ENCODE peak calls at places on chromosomes 3 and 15, in ten cellular contexts. C is cardiac muscle cell, Y is sigmoid colon, B is HepG2, M is endodermal cell, K is kidney, F is stomach, Z is left lung, L is IMR-90, X is neural progenitor cell. I is an unnamed sample.

GRCh38 chr15:38164507-38164906 is 88.1 kb upstream of the SPRED1 start:
- DNase-seq in C (no peak), Y (no peak), B (no peak), M (peak; percentile 44), K (no peak), F (no peak), Z (no peak), L (no peak), X (peak; percentile 10), I (no peak)

GRCh38 chr15:86163771-86164170 is 84.1 kb downstream of the AGBL1 start:
- DNase-seq in C (no peak), Y (peak; percentile 67), B (no peak), M (no peak), K (no peak), F (no peak), Z (no peak), L (no peak), X (no peak), I (no peak)

GRCh38 chr3:99256788-99257187 is 355.3 kb upstream of the DCBLD2 start:
- DNase-seq in C (no peak), Y (no peak), B (no peak), M (no peak), K (no peak), F (no peak), Z (no peak), L (no peak), X (no peak), I (no peak)

GRCh38 chr15:85780586-85780985 is 14.1 kb downstream of the KLHL25 start:
- DNase-seq in C (no peak), Y (no peak), B (no peak), M (no peak), K (no peak), F (no peak), Z (no peak), L (no peak), X (no peak), I (no peak)

GRCh38 chr3:143716731-143717130 is 131.5 kb downstream of the SLC9A9 start:
- DNase-seq in C (no peak), Y (no peak), B (no peak), M (no peak), K (no peak), F (no peak), Z (no peak), L (no peak), X (no peak), I (no peak)

GRCh38 chr3:12750223-12750622 is 8.8 kb downstream of the TMEM40 start:
- DNase-seq in C (peak; percentile 89), Y (no peak), B (peak; percentile 31), M (no peak), K (no peak), F (peak; percentile 72), Z (peak; percentile 51), L (peak; percentile 86), X (no peak), I (peak; percentile 55)

GRCh38 chr15:90603893-90604292 is 74.2 kb downstream of the CRTC3 start:
- DNase-seq in C (peak; percentile 46), Y (no peak), B (no peak), M (peak; percentile 53), K (no peak), F (peak; percentile 41), Z (peak; percentile 48), L (no peak), X (no peak), I (peak; percentile 51)

GRCh38 chr3:186217820-186218164 is 108.9 kb upstream of the ETV5 start:
- DNase-seq in C (no peak), Y (no peak), B (peak; percentile 76), M (no peak), K (no peak), F (no peak), Z (no peak), L (no peak), X (no peak), I (no peak)

GRCh38 chr3:51963951-51964451 is 3.3 kb downstream of the PCBP4 start:
- DNase-seq in C (no peak), Y (no peak), B (no peak), M (peak; percentile 52), K (no peak), F (no peak), Z (no peak), L (no peak), X (peak; percentile 92), I (no peak)

GRCh38 chr3:48130321-48130881 is 57.8 kb downstream of the CDC25A start:
- DNase-seq in C (peak; percentile 95), Y (peak; percentile 85), B (no peak), M (no peak), K (peak; percentile 96), F (peak; percentile 29), Z (peak; percentile 79), L (peak; percentile 96), X (no peak), I (peak; percentile 86)

GRCh38 chr3:157199841-157200240 is 39.9 kb upstream of the CCNL1 start:
- DNase-seq in C (peak; percentile 49), Y (no peak), B (no peak), M (no peak), K (no peak), F (no peak), Z (no peak), L (peak; percentile 21), X (no peak), I (no peak)

GRCh38 chr15:80669599-80670273 is 25.4 kb upstream of the ABHD17C start:
- DNase-seq in C (no peak), Y (no peak), B (no peak), M (no peak), K (no peak), F (no peak), Z (no peak), L (peak; percentile 70), X (no peak), I (no peak)

DNA sequence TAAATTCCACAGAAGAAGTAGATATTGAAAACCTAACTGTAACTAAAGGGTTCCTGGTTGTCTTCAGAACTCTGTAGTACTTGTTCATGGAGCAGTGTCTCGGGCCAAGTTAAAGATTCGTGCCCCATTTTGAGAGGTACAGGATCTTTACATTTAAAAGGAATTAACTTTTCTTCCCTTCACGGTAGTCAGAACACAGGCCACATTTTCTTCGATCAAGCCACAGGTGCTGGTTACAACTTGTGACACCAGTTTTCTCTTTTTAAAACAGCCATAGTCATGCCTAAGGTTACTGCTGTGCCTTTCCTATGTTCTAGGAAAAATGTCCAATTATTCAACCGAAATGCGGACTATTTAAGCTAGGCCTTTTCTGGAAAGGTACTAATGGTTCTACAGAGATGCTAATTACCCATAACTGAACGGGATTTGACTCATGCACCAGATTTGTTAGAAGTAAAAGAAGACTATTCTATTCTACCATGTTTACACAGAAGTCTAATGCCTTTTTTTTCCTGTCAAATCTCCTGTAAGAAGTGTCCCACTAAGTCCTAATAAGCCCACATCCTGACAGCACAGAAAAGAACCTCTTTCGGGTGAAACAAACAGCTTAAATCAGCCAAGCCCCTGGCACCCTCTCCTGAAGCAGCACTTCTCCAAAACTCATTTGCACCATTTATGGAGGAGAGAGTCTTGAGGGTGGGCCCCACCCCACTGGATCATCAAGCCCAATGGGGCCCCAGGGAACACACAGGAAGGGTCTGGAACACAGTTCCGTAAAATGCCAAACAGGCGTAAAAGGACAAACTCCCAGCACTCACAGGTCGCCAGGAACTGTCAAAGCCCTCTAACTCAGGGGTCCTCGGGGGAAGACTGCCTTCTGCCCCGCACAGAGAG is 1.9 kb downstream of the LRIG1 start:
- DNase-seq in C (no peak), Y (peak; percentile 78), B (no peak), M (peak; percentile 59), K (peak; percentile 48), F (no peak), Z (no peak), L (peak; percentile 24), X (no peak), I (no peak)
- H3K27ac ChIP-seq in C (no peak overlapping the region), Y (peak overlapping the region; percentile 90), B (peak overlapping the region; percentile 13), M (no peak overlapping the region), K (no peak overlapping the region), F (peak overlapping the region; percentile 96), Z (peak overlapping the region; percentile 88), L (peak overlapping the region; percentile 37), X (peak overlapping the region; percentile 21), I (peak overlapping the region; percentile 96)

DNA sequence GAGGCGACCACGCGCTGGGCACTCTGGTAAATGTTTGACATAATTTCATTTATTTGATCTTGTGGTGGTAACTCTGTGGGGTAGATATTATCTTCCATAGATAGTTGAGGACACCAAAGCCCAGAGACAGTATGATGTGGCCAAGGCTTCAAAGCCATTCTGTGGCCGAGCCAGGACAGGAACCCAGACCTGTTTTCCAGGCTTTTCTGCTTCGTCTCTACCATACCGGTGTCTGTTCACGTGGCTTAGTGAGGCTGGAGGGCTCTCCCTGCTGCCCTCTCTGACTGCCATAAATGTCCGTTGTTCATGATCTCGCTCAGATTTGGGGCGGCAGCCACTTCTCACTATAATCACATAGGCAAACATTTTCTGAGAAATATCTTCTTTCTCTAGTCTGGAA is 134.7 kb downstream of the PEX5L start:
- DNase-seq in C (no peak), Y (no peak), B (no peak), M (no peak), K (no peak), F (no peak), Z (no peak), L (no peak), X (no peak), I (no peak)
- H3K4me1 ChIP-seq in C (no peaks in the 10 kb centered on the region), Y (no peaks in the 10 kb centered on the region), B (no peaks in the 10 kb centered on the region), M (peaks cover 14% of the 10 kb centered on the region), K (no peaks in the 10 kb centered on the region), F (no peaks in the 10 kb centered on the region), Z (no peaks in the 10 kb centered on the region), L (no peaks in the 10 kb centered on the region), X (peaks cover 17% of the 10 kb centered on the region), I (no peaks in the 10 kb centered on the region)

GRCh38 chr15:29633971-29634370 is 188.3 kb downstream of the TJP1 start:
- DNase-seq in C (no peak), Y (no peak), B (no peak), M (no peak), K (no peak), F (no peak), Z (no peak), L (no peak), X (no peak), I (no peak)

GRCh38 chr15:29636140-29636539 is 186.1 kb downstream of the TJP1 start:
- DNase-seq in C (no peak), Y (no peak), B (peak; percentile 41), M (no peak), K (no peak), F (no peak), Z (no peak), L (no peak), X (no peak), I (no peak)

GRCh38 chr15:29632671-29633406 is 189.4 kb downstream of the TJP1 start:
- DNase-seq in C (no peak), Y (no peak), B (no peak), M (no peak), K (no peak), F (no peak), Z (no peak), L (no peak), X (no peak), I (no peak)

GRCh38 chr15:29636921-29637320 is 185.3 kb downstream of the TJP1 start:
- DNase-seq in C (no peak), Y (no peak), B (no peak), M (no peak), K (no peak), F (no peak), Z (no peak), L (no peak), X (no peak), I (no peak)

GRCh38 chr15:29631076-29632070 is 190.9 kb downstream of the TJP1 start:
- DNase-seq in C (no peak), Y (no peak), B (no peak), M (no peak), K (no peak), F (no peak), Z (peak; percentile 39), L (no peak), X (no peak), I (no peak)
- TF ChIP-seq CTCF in C (no peak), Y (no peak), B (no peak), M (no peak), K (no peak), F (no peak), Z (no peak), L (no peak), X (no peak), I (no peak)

GRCh38 chr3:169774186-169774585 is 990 bp downstream of the MYNN start:
- DNase-seq in C (no peak), Y (no peak), B (no peak), M (no peak), K (no peak), F (no peak), Z (no peak), L (peak; percentile 9), X (peak; percentile 33), I (no peak)
- H3K27ac ChIP-seq in C (peak overlapping the region; percentile 99), Y (peak overlapping the region; percentile 96), B (peak overlapping the region; percentile 94), M (no peak overlapping the region), K (no peak overlapping the region), F (peak overlapping the region; percentile 99), Z (no peak overlapping the region), L (no peak overlapping the region), X (no peak overlapping the region), I (no peak overlapping the region)

I was measured in left ventricle myocardium inferior.